ENCODE peak calls at places on chromosomes 4 and X, in seven cellular contexts. A is CD4-positive, alpha-beta memory T cell; D is neuronal stem cell; M is MM.1S; W is prostate gland; K is tibial nerve; Y is OCI-LY7. P is an unnamed sample.

GRCh38 chrX:40169193-40170086 is 71.7 kb upstream of the BCOR start:
- DNase-seq in A (peak; percentile 80), D (no peak), M (peak; percentile 82), W (peak; percentile 40), K (no peak), Y (peak; percentile 92), P (peak; percentile 81)

GRCh38 chrX:10514891-10515290 is 105.5 kb downstream of the MID1 start:
- DNase-seq in A (no peak), D (no peak), M (no peak), W (no peak), K (no peak), Y (no peak), P (no peak)

GRCh38 chr4:183320211-183321068 is at the start of gene CLDN22:
- DNase-seq in A (no peak), D (no peak), M (no peak), W (no peak), K (no peak), Y (no peak), P (no peak)

GRCh38 chr4:101969965-101970364 is 179.4 kb downstream of the BANK1 start:
- DNase-seq in A (no peak), D (no peak), M (no peak), W (no peak), K (no peak), Y (no peak), P (no peak)

GRCh38 chrX:24427747-24428019 is 37.4 kb upstream of the PDK3 start:
- DNase-seq in A (no peak), D (no peak), M (no peak), W (no peak), K (no peak), Y (no peak), P (no peak)

GRCh38 chrX:30887721-30888120 is 1.3 kb downstream of the TAB3 start:
- DNase-seq in A (peak; percentile 0), D (no peak), M (no peak), W (no peak), K (no peak), Y (no peak), P (no peak)

GRCh38 chrX:21493226-21493850 is 119.1 kb downstream of the CNKSR2 start:
- DNase-seq in A (no peak), D (no peak), M (no peak), W (no peak), K (no peak), Y (no peak), P (no peak)

GRCh38 chrX:20388594-20388993 is 121.9 kb upstream of the RPS6KA3 start:
- DNase-seq in A (no peak), D (no peak), M (no peak), W (no peak), K (no peak), Y (no peak), P (no peak)

GRCh38 chrX:155747520-155747919 is 133.6 kb upstream of the VAMP7 start:
- DNase-seq in A (no peak), D (no peak), M (no peak), W (no peak), K (peak; percentile 10), Y (no peak), P (peak; percentile 27)

GRCh38 chrX:2693526-2694002 is 2.5 kb downstream of the CD99 start:
- DNase-seq in A (no peak), D (no peak), M (no peak), W (no peak), K (no peak), Y (peak; percentile 20), P (no peak)
- H3K4me1 ChIP-seq in A (peaks cover 59% of the 10 kb centered on the region), D (peaks cover 3% of the 10 kb centered on the region), M (no peaks in the 10 kb centered on the region), W (peaks cover 9% of the 10 kb centered on the region), K (no peaks in the 10 kb centered on the region), Y (peaks cover 59% of the 10 kb centered on the region), P (peaks cover 28% of the 10 kb centered on the region)

GRCh38 chr4:3010577-3010976 is 47.2 kb downstream of the GRK4 start:
- DNase-seq in A (no peak), D (no peak), M (no peak), W (no peak), K (no peak), Y (no peak), P (no peak)

GRCh38 chr4:3009422-3009821 is 46.1 kb downstream of the GRK4 start:
- DNase-seq in A (no peak), D (peak; percentile 11), M (no peak), W (no peak), K (no peak), Y (peak; percentile 29), P (no peak)

GRCh38 chr4:3011456-3012220 is 48.3 kb downstream of the GRK4 start:
- DNase-seq in A (no peak), D (no peak), M (no peak), W (no peak), K (no peak), Y (no peak), P (no peak)

GRCh38 chr4:3013323-3013722 is 50.0 kb downstream of the GRK4 start:
- DNase-seq in A (no peak), D (no peak), M (no peak), W (no peak), K (no peak), Y (no peak), P (no peak)

DNA sequence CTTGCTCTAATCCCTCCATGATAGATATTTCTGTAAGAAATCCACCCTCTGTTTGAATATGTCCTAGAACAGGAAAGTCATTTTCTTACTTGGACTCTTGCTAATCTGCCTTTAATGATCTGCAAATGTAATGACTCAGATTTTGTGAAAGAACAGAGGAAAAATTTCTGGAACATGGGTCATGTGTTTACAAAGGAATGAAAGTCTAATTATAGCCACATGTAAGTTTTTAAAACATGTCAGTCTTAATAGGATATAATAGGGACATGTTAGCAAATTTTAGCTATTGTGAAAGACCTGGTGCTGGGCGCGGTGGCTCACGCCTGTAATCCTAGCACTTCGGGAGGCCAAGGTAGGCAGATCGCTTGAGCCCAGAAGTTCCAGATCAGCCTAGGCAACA is 47.6 kb downstream of the GRK4 start:
- DNase-seq in A (no peak), D (no peak), M (no peak), W (no peak), K (peak; percentile 24), Y (no peak), P (no peak)
- H3K4me1 ChIP-seq in A (no peaks in the 10 kb centered on the region), D (no peaks in the 10 kb centered on the region), M (no peaks in the 10 kb centered on the region), W (no peaks in the 10 kb centered on the region), K (no peaks in the 10 kb centered on the region), Y (no peaks in the 10 kb centered on the region), P (no peaks in the 10 kb centered on the region)

DNA sequence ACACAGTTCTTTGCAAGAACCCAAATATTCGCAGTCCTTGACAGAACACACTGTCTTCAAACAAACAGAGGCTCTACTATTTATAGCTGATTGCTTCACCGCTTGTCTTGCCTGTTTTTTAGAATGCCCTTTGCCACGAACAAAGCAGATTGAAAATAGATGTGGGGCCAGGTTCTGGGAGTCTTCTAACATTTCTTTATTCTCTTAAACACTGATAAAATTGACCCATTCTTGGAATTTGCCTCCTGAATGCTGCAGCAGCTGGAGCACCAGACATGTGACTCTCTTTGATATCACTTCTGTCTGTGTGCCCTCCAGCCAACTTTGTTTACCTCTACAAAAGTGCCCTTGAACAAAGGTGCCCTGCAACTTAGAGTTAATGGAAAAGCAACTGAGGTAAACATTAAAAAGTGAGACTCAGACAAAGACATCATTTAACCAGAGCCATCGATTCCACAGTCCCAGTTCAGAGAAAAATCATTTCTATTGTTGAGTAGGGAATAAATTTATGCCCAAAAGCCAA is 64.2 kb upstream of the SPP1 start:
- DNase-seq in A (no peak), D (no peak), M (peak; percentile 16), W (no peak), K (no peak), Y (no peak), P (no peak)
- H3K4me1 ChIP-seq in A (no peaks in the 10 kb centered on the region), D (peaks cover 12% of the 10 kb centered on the region), M (peaks cover 5% of the 10 kb centered on the region), W (no peaks in the 10 kb centered on the region), K (no peaks in the 10 kb centered on the region), Y (no peaks in the 10 kb centered on the region), P (peaks cover 3% of the 10 kb centered on the region)

DNA sequence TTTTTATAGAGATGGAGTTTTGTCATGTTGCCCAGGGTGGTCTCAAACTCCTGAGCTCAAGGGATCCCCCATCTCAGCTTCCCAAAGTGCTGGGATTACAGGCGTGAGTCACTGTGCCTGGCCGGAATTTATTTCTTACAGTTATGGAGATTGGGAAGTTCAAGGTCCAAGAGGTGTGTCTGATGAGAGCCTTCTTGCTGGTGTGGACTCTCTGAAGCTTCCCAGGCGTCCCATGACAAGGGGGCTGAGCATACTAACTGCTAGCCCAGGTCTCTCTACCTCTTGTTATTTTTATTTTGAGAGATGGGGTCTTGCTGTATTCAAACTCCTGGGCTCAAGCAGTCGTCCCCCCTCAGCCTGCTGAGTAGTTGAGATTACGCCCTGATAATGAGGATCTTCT is 2.9 kb upstream of the NSD2 start:
- DNase-seq in A (no peak), D (no peak), M (no peak), W (no peak), K (no peak), Y (no peak), P (no peak)
- H3K4me1 ChIP-seq in A (peaks cover 21% of the 10 kb centered on the region), D (peaks cover 41% of the 10 kb centered on the region), M (peaks cover 8% of the 10 kb centered on the region), W (peaks cover 2% of the 10 kb centered on the region), K (no peaks in the 10 kb centered on the region), Y (peaks cover 15% of the 10 kb centered on the region), P (peaks cover 4% of the 10 kb centered on the region)

GRCh38 chr4:82372502-82372873 is 1.3 kb downstream of the HNRNPD start:
- DNase-seq in A (peak; percentile 27), D (no peak), M (peak; percentile 65), W (peak; percentile 44), K (peak; percentile 47), Y (peak; percentile 63), P (no peak)

GRCh38 chr4:82376109-82376508 is 2.3 kb upstream of the HNRNPD start:
- DNase-seq in A (no peak), D (no peak), M (no peak), W (no peak), K (no peak), Y (no peak), P (no peak)

GRCh38 chr4:82372874-82373815 is 646 bp downstream of the HNRNPD start:
- DNase-seq in A (peak; percentile 51), D (peak; percentile 43), M (peak; percentile 80), W (peak; percentile 76), K (peak; percentile 71), Y (peak; percentile 77), P (peak; percentile 77)

GRCh38 chr4:82371398-82371972 is 2.3 kb downstream of the HNRNPD start:
- DNase-seq in A (no peak), D (no peak), M (no peak), W (no peak), K (no peak), Y (peak; percentile 18), P (no peak)

DNA sequence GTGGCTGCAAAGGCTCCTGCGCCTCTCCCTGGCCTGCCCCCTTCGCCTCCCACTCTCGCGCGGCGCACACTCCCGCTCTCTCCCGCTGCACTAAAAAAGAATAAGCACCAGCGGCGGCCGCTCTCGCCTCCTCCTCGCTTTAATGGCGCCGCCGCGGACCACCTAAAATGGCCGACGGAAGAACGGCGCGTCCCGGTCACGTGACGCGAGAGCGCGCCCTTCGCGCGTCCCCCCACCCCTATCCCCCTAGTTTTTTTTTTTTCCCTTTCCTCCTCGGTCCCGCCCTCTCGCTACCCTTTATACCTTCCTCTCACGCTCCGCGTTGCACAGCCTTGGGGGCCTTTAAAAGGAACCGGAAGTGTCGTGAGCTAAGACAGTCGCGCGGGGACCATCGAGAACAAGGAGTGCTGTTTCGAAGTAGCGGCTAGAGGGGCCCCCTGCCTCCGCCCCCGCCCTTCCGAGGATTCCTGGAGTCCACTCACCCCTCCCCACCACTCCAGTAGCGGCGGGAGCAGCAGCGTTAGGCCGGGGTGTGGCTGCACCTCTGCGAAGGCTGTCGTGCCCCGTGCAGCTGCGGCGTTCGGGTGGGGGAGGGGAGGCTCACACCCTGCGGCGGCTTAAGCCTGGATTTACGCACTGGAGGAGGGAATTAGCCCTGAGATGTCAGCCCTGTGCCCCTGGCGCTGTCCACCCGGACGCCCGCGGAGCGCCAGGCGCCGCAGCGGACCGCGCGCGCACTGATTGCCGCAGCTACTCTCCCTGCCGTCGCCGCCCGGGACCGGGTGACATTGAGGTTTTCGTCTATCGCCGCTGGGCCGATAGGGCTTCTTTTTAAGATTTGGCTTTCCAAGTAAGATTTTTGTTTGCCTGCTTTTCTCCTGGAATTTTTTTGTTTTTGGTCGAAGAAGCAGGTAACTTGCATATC is at the start of gene HNRNPD:
- DNase-seq in A (peak; percentile 95), D (peak; percentile 99), M (peak; percentile 99), W (peak; percentile 98), K (peak; percentile 94), Y (peak; percentile 99), P (peak; percentile 98)
- H3K4me1 ChIP-seq in A (peaks cover 52% of the 10 kb centered on the region), D (peaks cover 12% of the 10 kb centered on the region), M (peaks cover 20% of the 10 kb centered on the region), W (peaks cover 2% of the 10 kb centered on the region), K (no peaks in the 10 kb centered on the region), Y (peaks cover 28% of the 10 kb centered on the region), P (peaks cover 3% of the 10 kb centered on the region)